ENCODE peak calls at places on chromosomes 12 and 14, in nine cellular contexts. R is HCT116, Z is esophagus muscularis mucosa, O is endothelial cell of umbilical vein, P is suprapubic skin, L is H1, U is GM23338, B is stomach, X is breast epithelium. V is an unnamed sample.

GRCh38 chr12:28950049-28950448 is 199.0 kb upstream of the FAR2 start:
- DNase-seq in U (no peak), R (no peak), B (no peak), L (no peak), P (no peak), O (peak; percentile 60), Z (no peak), X (no peak), V (no peak)

GRCh38 chr12:68623984-68624383 is 13.3 kb downstream of the RAP1B start:
- DNase-seq in P (no peak), R (no peak), X (no peak), U (no peak), O (no peak), B (no peak), Z (no peak), L (no peak), V (no peak)

GRCh38 chr12:89427508-89428156 is 75.3 kb upstream of the DUSP6 start:
- DNase-seq in L (no peak), R (no peak), U (no peak), P (no peak), B (no peak), X (no peak), Z (no peak), O (no peak), V (no peak)

GRCh38 chr12:105671720-105672119 is 341.2 kb downstream of the C12orf75 start:
- DNase-seq in O (no peak), U (no peak), B (no peak), R (no peak), P (no peak), X (no peak), Z (no peak), L (no peak), V (no peak)

GRCh38 chr12:81369175-81369574 is 291.3 kb downstream of the ACSS3 start:
- DNase-seq in R (no peak), Z (no peak), B (no peak), U (no peak), P (no peak), O (no peak), X (no peak), L (no peak), V (no peak)

GRCh38 chr12:124545508-124546418 is 21.6 kb downstream of the NCOR2 start:
- DNase-seq in L (no peak), X (no peak), P (no peak), B (no peak), Z (no peak), O (no peak), U (no peak), R (no peak), V (no peak)

GRCh38 chr14:101965796-101966718 is 1.7 kb downstream of the DYNC1H1 start:
- DNase-seq in X (no peak), O (peak; percentile 35), Z (no peak), P (no peak), U (no peak), L (no peak), R (no peak), B (no peak), V (no peak)

GRCh38 chr12:55499231-55499630 is 7.1 kb downstream of the OR6C68 start:
- DNase-seq in B (no peak), Z (no peak), U (no peak), L (no peak), P (no peak), X (no peak), O (no peak), R (no peak), V (no peak)

GRCh38 chr14:58815046-58815701 is 177.4 kb downstream of the DACT1 start:
- DNase-seq in Z (no peak), P (no peak), O (no peak), U (no peak), B (no peak), R (no peak), X (no peak), L (no peak), V (no peak)

GRCh38 chr12:118611295-118611694 is 234.9 kb downstream of the SUDS3 start:
- DNase-seq in R (no peak), O (no peak), Z (no peak), P (no peak), L (no peak), B (peak; percentile 67), X (no peak), U (peak; percentile 12), V (peak; percentile 65)

GRCh38 chr12:6092784-6093722 is 31.4 kb downstream of the VWF start:
- DNase-seq in P (peak; percentile 80), Z (no peak), U (no peak), L (no peak), B (peak; percentile 66), X (peak; percentile 63), R (peak; percentile 82), O (peak; percentile 92), V (peak; percentile 80)

GRCh38 chr14:25034803-25035681 is 14.9 kb downstream of the STXBP6 start:
- DNase-seq in Z (no peak), B (no peak), O (no peak), X (no peak), R (no peak), P (no peak), U (no peak), L (no peak), V (no peak)

GRCh38 chr14:23643533-23644194 is 7.5 kb downstream of the DHRS2 start:
- DNase-seq in P (no peak), O (no peak), Z (no peak), U (no peak), L (no peak), R (no peak), B (no peak), X (no peak), V (no peak)
- TF ChIP-seq POLR2AphosphoS5 in P (no peak), O (no peak), Z (no peak), U (no peak), L (no peak), R (no peak), B (no peak), X (no peak), V (no peak)

GRCh38 chr14:91508105-91508504 is 2.0 kb downstream of the PPP4R3A start:
- DNase-seq in Z (no peak), P (no peak), B (no peak), X (no peak), R (no peak), L (no peak), O (no peak), U (no peak), V (no peak)

GRCh38 chr14:91510171-91511013 is at the start of gene PPP4R3A:
- DNase-seq in O (peak; percentile 96), U (peak; percentile 94), B (peak; percentile 95), X (peak; percentile 92), R (peak; percentile 90), P (peak; percentile 95), Z (peak; percentile 98), L (peak; percentile 93), V (peak; percentile 97)

GRCh38 chr14:91511014-91511466 is 930 bp upstream of the PPP4R3A start:
- DNase-seq in O (no peak), L (no peak), P (no peak), U (peak; percentile 43), Z (no peak), X (no peak), R (peak; percentile 15), B (no peak), V (no peak)

GRCh38 chr14:91509083-91509877 is 830 bp downstream of the PPP4R3A start:
- DNase-seq in U (peak; percentile 56), R (no peak), P (no peak), B (peak; percentile 39), O (peak; percentile 31), X (no peak), Z (no peak), L (peak; percentile 64), V (peak; percentile 71)

DNA sequence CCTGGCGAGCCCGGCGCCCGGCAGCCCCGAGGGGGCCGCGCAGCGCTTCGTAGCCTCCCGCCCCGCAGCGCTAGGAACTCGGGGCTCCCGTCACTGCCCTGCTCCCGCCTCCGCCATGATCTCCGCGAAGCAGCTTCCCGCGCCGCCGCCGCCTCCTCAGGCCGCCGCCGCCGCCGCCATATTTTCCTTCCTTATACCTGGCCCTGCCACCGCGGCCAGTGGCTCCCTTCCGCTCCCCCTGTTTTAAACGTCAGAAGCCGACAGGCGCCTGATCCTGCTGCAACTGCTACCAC is 286 bp downstream of the PPP4R3A start:
- DNase-seq in L (no peak), X (no peak), O (no peak), Z (peak; percentile 92), U (no peak), R (no peak), B (no peak), P (no peak), V (no peak)
- H3K4me3 ChIP-seq in L (peak overlapping the region; percentile 70), X (peak overlapping the region; percentile 82), O (peak overlapping the region; percentile 56), Z (peak overlapping the region; percentile 86), U (peak overlapping the region; percentile 77), R (peak overlapping the region; percentile 96), B (peak overlapping the region; percentile 82), P (peak overlapping the region; percentile 92), V (peak overlapping the region; percentile 93)

GRCh38 chr12:12194206-12194605 is 72.6 kb downstream of the LRP6 start:
- DNase-seq in Z (no peak), R (peak; percentile 10), L (no peak), O (no peak), B (no peak), X (no peak), U (no peak), P (no peak), V (no peak)

GRCh38 chr12:12198124-12198523 is 68.7 kb downstream of the LRP6 start:
- DNase-seq in B (no peak), X (no peak), O (no peak), P (no peak), L (no peak), Z (no peak), U (no peak), R (no peak), V (no peak)

GRCh38 chr12:12200363-12200762 is 66.5 kb downstream of the LRP6 start:
- DNase-seq in X (no peak), O (no peak), B (no peak), P (no peak), U (no peak), Z (no peak), R (no peak), L (no peak), V (no peak)

GRCh38 chr12:12195516-12195915 is 71.3 kb downstream of the LRP6 start:
- DNase-seq in Z (no peak), B (no peak), U (no peak), L (no peak), P (no peak), X (no peak), O (peak; percentile 14), R (no peak), V (no peak)

GRCh38 chr12:12197128-12197527 is 69.7 kb downstream of the LRP6 start:
- DNase-seq in Z (no peak), R (no peak), X (no peak), P (no peak), O (no peak), U (no peak), L (no peak), B (no peak), V (no peak)
- H3K4me1 ChIP-seq in Z (no peaks in the 10 kb centered on the region), R (peaks cover 7% of the 10 kb centered on the region), X (no peaks in the 10 kb centered on the region), P (no peaks in the 10 kb centered on the region), O (peaks cover 5% of the 10 kb centered on the region), U (no peaks in the 10 kb centered on the region), L (no peaks in the 10 kb centered on the region), B (no peaks in the 10 kb centered on the region), V (no peaks in the 10 kb centered on the region)

DNA sequence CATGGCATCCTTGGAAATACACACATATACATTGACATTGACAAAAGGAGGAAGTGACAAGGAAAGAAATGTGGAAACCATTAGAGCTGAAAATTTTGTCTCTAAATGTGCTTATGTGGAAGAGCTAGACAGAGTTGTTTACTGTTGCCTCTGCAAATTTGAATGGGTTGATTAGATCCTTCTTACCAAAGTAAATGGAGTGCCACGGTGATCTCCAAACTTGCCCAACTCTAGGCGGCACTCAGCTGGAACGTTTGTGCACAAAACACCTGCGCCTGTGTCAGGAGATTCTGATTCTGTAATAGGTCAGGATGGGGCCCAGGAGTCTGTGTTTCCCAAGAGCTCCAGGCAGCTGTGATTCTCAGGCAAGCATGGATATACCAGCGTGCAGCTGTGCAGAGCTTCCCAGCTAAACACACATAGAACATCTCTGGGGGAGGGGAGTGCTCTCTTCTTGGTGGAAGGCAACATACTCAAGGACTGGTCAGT is 77.8 kb upstream of the BDKRB2 start:
- DNase-seq in R (no peak), U (no peak), Z (no peak), P (no peak), B (no peak), X (no peak), L (no peak), O (no peak), V (no peak)
- TF ChIP-seq POLR2AphosphoS5 in R (no peak), U (no peak), Z (no peak), P (no peak), B (no peak), X (no peak), L (no peak), O (no peak), V (no peak)

V was measured in sigmoid colon.